ENCODE peak calls at places on chromosomes 5 and 9, in five cellular contexts. One of them, this sample, is unnamed.

GRCh38 chr5:17463653-17464052 is 34.4 kb upstream of the TAF11L2 start:
- DNase-seq in CD8-positive, alpha-beta memory T cell: no peak
- DNase-seq in prostate gland: no peak
- DNase-seq in germinal center: no peak
- DNase-seq in ELR: no peak
- DNase-seq in this sample: no peak

GRCh38 chr5:178739452-178740180 is 9.2 kb upstream of the ZNF354A start:
- DNase-seq in CD8-positive, alpha-beta memory T cell: no peak
- DNase-seq in prostate gland: no peak
- DNase-seq in germinal center: no peak
- DNase-seq in ELR: no peak
- DNase-seq in this sample: no peak

GRCh38 chr5:120479066-120479465 is 15.0 kb downstream of the PRR16 start:
- DNase-seq in CD8-positive, alpha-beta memory T cell: no peak
- DNase-seq in prostate gland: no peak
- DNase-seq in germinal center: no peak
- DNase-seq in ELR: peak
- DNase-seq in this sample: peak

GRCh38 chr5:120552638-120553037 is 88.5 kb downstream of the PRR16 start:
- DNase-seq in CD8-positive, alpha-beta memory T cell: no peak
- DNase-seq in prostate gland: no peak
- DNase-seq in germinal center: no peak
- DNase-seq in ELR: peak
- DNase-seq in this sample: no peak

GRCh38 chr9:89508951-89509607 is 11.2 kb upstream of the SEMA4D start:
- DNase-seq in CD8-positive, alpha-beta memory T cell: no peak
- DNase-seq in prostate gland: no peak
- DNase-seq in germinal center: no peak
- DNase-seq in ELR: no peak
- DNase-seq in this sample: no peak

GRCh38 chr5:154460172-154460571 is 14.4 kb downstream of the SAP30L start:
- DNase-seq in CD8-positive, alpha-beta memory T cell: no peak
- DNase-seq in prostate gland: no peak
- DNase-seq in germinal center: no peak
- DNase-seq in ELR: no peak
- DNase-seq in this sample: no peak

GRCh38 chr5:126449751-126450271 is 26.6 kb downstream of the GRAMD2B start:
- DNase-seq in CD8-positive, alpha-beta memory T cell: peak
- DNase-seq in prostate gland: no peak
- DNase-seq in germinal center: peak
- DNase-seq in ELR: peak
- DNase-seq in this sample: no peak

GRCh38 chr9:134626576-134627416 is 14.8 kb upstream of the COL5A1 start:
- DNase-seq in CD8-positive, alpha-beta memory T cell: no peak
- DNase-seq in prostate gland: no peak
- DNase-seq in germinal center: no peak
- DNase-seq in ELR: peak
- DNase-seq in this sample: peak

GRCh38 chr5:173888473-173889135 is 455 bp downstream of the CPEB4 start:
- DNase-seq in CD8-positive, alpha-beta memory T cell: peak
- DNase-seq in prostate gland: no peak
- DNase-seq in germinal center: no peak
- DNase-seq in ELR: peak
- DNase-seq in this sample: peak

GRCh38 chr9:112858625-112859147 is 32.0 kb downstream of the SLC46A2 start:
- DNase-seq in CD8-positive, alpha-beta memory T cell: no peak
- DNase-seq in prostate gland: no peak
- DNase-seq in germinal center: peak
- DNase-seq in ELR: peak
- DNase-seq in this sample: no peak

GRCh38 chr5:98769006-98769255 is 4.5 kb upstream of the RGMB start:
- DNase-seq in CD8-positive, alpha-beta memory T cell: peak
- DNase-seq in prostate gland: no peak
- DNase-seq in germinal center: peak
- DNase-seq in ELR: no peak
- DNase-seq in this sample: no peak

GRCh38 chr5:43036856-43037711 is 3.0 kb downstream of the ANXA2R start:
- DNase-seq in CD8-positive, alpha-beta memory T cell: no peak
- DNase-seq in prostate gland: no peak
- DNase-seq in germinal center: no peak
- DNase-seq in ELR: no peak
- DNase-seq in this sample: no peak

GRCh38 chr5:170511550-170511949 is 7.7 kb downstream of the KCNIP1 start:
- DNase-seq in CD8-positive, alpha-beta memory T cell: no peak
- DNase-seq in prostate gland: no peak
- DNase-seq in germinal center: no peak
- DNase-seq in ELR: no peak
- DNase-seq in this sample: no peak

GRCh38 chr5:150309101-150309897 is 6.6 kb upstream of the ARSI start:
- DNase-seq in CD8-positive, alpha-beta memory T cell: no peak
- DNase-seq in prostate gland: no peak
- DNase-seq in germinal center: no peak
- DNase-seq in ELR: no peak
- DNase-seq in this sample: peak

GRCh38 chr5:2213121-2213730 is 330.5 kb upstream of the IRX4 start:
- DNase-seq in CD8-positive, alpha-beta memory T cell: no peak
- DNase-seq in prostate gland: no peak
- DNase-seq in germinal center: no peak
- DNase-seq in ELR: no peak
- DNase-seq in this sample: no peak

GRCh38 chr5:82975812-82976211 is 101.4 kb downstream of the TMEM167A start:
- DNase-seq in CD8-positive, alpha-beta memory T cell: no peak
- DNase-seq in prostate gland: no peak
- DNase-seq in germinal center: no peak
- DNase-seq in ELR: no peak
- DNase-seq in this sample: no peak

GRCh38 chr5:153099328-153099727 is 391.1 kb upstream of the GRIA1 start:
- DNase-seq in CD8-positive, alpha-beta memory T cell: no peak
- DNase-seq in prostate gland: no peak
- DNase-seq in germinal center: no peak
- DNase-seq in ELR: no peak
- DNase-seq in this sample: no peak

GRCh38 chr5:155402927-155403645 is 389.5 kb downstream of the KIF4B start:
- DNase-seq in CD8-positive, alpha-beta memory T cell: no peak
- DNase-seq in prostate gland: no peak
- DNase-seq in germinal center: no peak
- DNase-seq in ELR: no peak
- DNase-seq in this sample: peak

GRCh38 chr9:127923771-127924170 is 6.8 kb downstream of the PIP5KL1 start:
- DNase-seq in CD8-positive, alpha-beta memory T cell: no peak
- DNase-seq in prostate gland: no peak
- DNase-seq in germinal center: no peak
- DNase-seq in ELR: peak
- DNase-seq in this sample: no peak

GRCh38 chr9:127640908-127641545 is 28.9 kb downstream of the STXBP1 start:
- DNase-seq in CD8-positive, alpha-beta memory T cell: no peak
- DNase-seq in prostate gland: no peak
- DNase-seq in germinal center: no peak
- DNase-seq in ELR: no peak
- DNase-seq in this sample: no peak

GRCh38 chr5:133369161-133369783 is 243.1 kb downstream of the FSTL4 start:
- DNase-seq in CD8-positive, alpha-beta memory T cell: no peak
- DNase-seq in prostate gland: no peak
- DNase-seq in germinal center: no peak
- DNase-seq in ELR: no peak
- DNase-seq in this sample: no peak

This sample was measured in SJCRH30.